ENCODE peak calls at places on chromosomes 11 and 22, in nine cellular contexts. T is body of pancreas, C is heart right ventricle, M is fibroblast of lung, Q is heart left ventricle, A is stomach, Z is right atrium auricular region, D is AG04450, P is gastrocnemius medialis. O is an unnamed sample.

GRCh38 chr11:44368886-44369285 is 58.9 kb upstream of the ALX4 start:
- DNase-seq in Q (no peak), Z (no peak), P (no peak), C (no peak), T (no peak), A (no peak), D (no peak), M (no peak), O (no peak)

GRCh38 chr11:107018902-107019493 is 722 bp upstream of the GUCY1A2 start:
- DNase-seq in P (peak), Q (peak), A (peak), M (peak), Z (peak), D (peak), C (peak), T (peak), O (no peak)

GRCh38 chr11:14329702-14330101 is 29.3 kb downstream of the RRAS2 start:
- DNase-seq in D (no peak), M (no peak), P (no peak), Z (no peak), C (no peak), A (no peak), T (no peak), Q (no peak), O (no peak)

GRCh38 chr11:101128571-101129202 is 926 bp downstream of the PGR start:
- DNase-seq in D (no peak), P (no peak), Q (peak), C (peak), T (no peak), Z (no peak), M (no peak), A (no peak), O (no peak)

GRCh38 chr11:119101759-119102423 is at the start of gene DPAGT1:
- DNase-seq in M (peak), D (peak), P (peak), A (peak), Z (peak), T (peak), C (peak), Q (peak), O (peak)

GRCh38 chr22:24516301-24516737 is 21.2 kb downstream of the UPB1 start:
- DNase-seq in C (no peak), Z (no peak), P (no peak), T (peak), Q (no peak), A (no peak), M (peak), D (peak), O (no peak)

GRCh38 chr11:86955674-86956522 is 703 bp upstream of the FZD4 start:
- DNase-seq in C (peak), A (peak), P (peak), M (peak), Z (peak), T (peak), Q (peak), D (no peak), O (peak)

GRCh38 chr11:46916669-46917108 is 1.7 kb downstream of the LRP4 start:
- DNase-seq in D (no peak), T (peak), A (peak), M (peak), P (peak), Z (peak), Q (peak), C (peak), O (no peak)

GRCh38 chr11:66676931-66677598 is 622 bp downstream of the RBM4B start:
- DNase-seq in Q (no peak), C (no peak), M (no peak), D (no peak), P (no peak), T (no peak), A (no peak), Z (no peak), O (no peak)

GRCh38 chr11:85826096-85826855 is 15.3 kb upstream of the SYTL2 start:
- DNase-seq in T (no peak), D (no peak), Q (peak), P (no peak), M (peak), Z (no peak), A (no peak), C (peak), O (no peak)

GRCh38 chr11:102446606-102447005 is 6.0 kb downstream of the TMEM123 start:
- DNase-seq in M (peak), Z (no peak), P (no peak), Q (no peak), A (no peak), T (no peak), C (no peak), D (no peak), O (no peak)

GRCh38 chr11:69157156-69157821 is 1.6 kb downstream of the SMIM38 start:
- DNase-seq in M (peak), P (no peak), C (peak), Z (no peak), T (peak), D (no peak), A (no peak), Q (peak), O (no peak)

GRCh38 chr11:13761712-13762111 is 93.2 kb downstream of the FAR1 start:
- DNase-seq in T (no peak), C (no peak), P (no peak), D (no peak), Z (no peak), M (no peak), Q (no peak), A (no peak), O (no peak)

GRCh38 chr22:37089451-37089850 is 20.1 kb downstream of the TMPRSS6 start:
- DNase-seq in P (no peak), M (no peak), Q (no peak), D (no peak), Z (no peak), C (no peak), T (no peak), A (no peak), O (no peak)

GRCh38 chr22:33697640-33698039 is 222.6 kb downstream of the LARGE1 start:
- DNase-seq in A (no peak), T (no peak), P (no peak), C (no peak), Q (no peak), M (no peak), Z (no peak), D (no peak), O (no peak)

GRCh38 chr11:30741039-30741550 is 154.9 kb upstream of the MPPED2 start:
- DNase-seq in Z (no peak), C (no peak), A (no peak), Q (no peak), D (peak), P (peak), M (peak), T (no peak), O (no peak)

GRCh38 chr11:131108780-131109179 is 192.5 kb upstream of the SNX19 start:
- DNase-seq in P (no peak), Z (no peak), A (no peak), D (peak), Q (no peak), C (no peak), M (no peak), T (no peak), O (no peak)

GRCh38 chr22:38921801-38922200 is 35.6 kb upstream of the APOBEC3A start:
- DNase-seq in M (no peak), D (no peak), Q (no peak), Z (no peak), T (no peak), C (no peak), P (no peak), A (no peak), O (no peak)

GRCh38 chr11:76292583-76293188 is 86.4 kb upstream of the WNT11 start:
- DNase-seq in Q (no peak), M (no peak), Z (no peak), A (no peak), C (no peak), D (no peak), P (no peak), T (no peak), O (no peak)

GRCh38 chr11:134261626-134262488 is 8.5 kb downstream of the ACAD8 start:
- DNase-seq in A (no peak), P (no peak), M (no peak), Q (no peak), T (no peak), D (no peak), C (no peak), Z (no peak), O (no peak)

GRCh38 chr11:19018901-19019300 is 41.6 kb downstream of the MRGPRX2 start:
- DNase-seq in M (no peak), Q (no peak), C (no peak), T (no peak), P (no peak), D (no peak), A (no peak), Z (no peak), O (no peak)

GRCh38 chr22:20537983-20538382 is 30.6 kb downstream of the MED15 start:
- DNase-seq in P (no peak), M (no peak), C (no peak), T (no peak), D (no peak), Q (no peak), A (no peak), Z (no peak), O (no peak)

GRCh38 chr11:86442420-86442819 is 67.7 kb downstream of the CCDC81 start:
- DNase-seq in C (no peak), T (no peak), M (no peak), P (no peak), Q (no peak), A (no peak), Z (no peak), D (no peak), O (no peak)

GRCh38 chr11:68296344-68297051 is 15.9 kb upstream of the LRP5 start:
- DNase-seq in Q (no peak), A (peak), C (no peak), T (no peak), M (no peak), D (no peak), P (no peak), Z (no peak), O (no peak)

GRCh38 chr11:17267576-17267975 is 9.0 kb upstream of the NUCB2 start:
- DNase-seq in Q (no peak), D (no peak), A (no peak), M (no peak), T (no peak), C (no peak), Z (no peak), P (no peak), O (no peak)

GRCh38 chr22:25174888-25175411 is 24.7 kb upstream of the CRYBB3 start:
- DNase-seq in T (no peak), P (no peak), M (no peak), A (no peak), C (no peak), D (no peak), Z (no peak), Q (no peak), O (no peak)

GRCh38 chr11:107370390-107370789 is 87.2 kb downstream of the CWF19L2 start:
- DNase-seq in C (no peak), D (peak), T (no peak), Q (no peak), A (no peak), M (peak), Z (no peak), P (no peak), O (no peak)

GRCh38 chr11:129846508-129847335 is 31.1 kb downstream of the TMEM45B start:
- DNase-seq in M (peak), Q (no peak), T (no peak), Z (no peak), C (no peak), P (no peak), A (no peak), D (peak), O (no peak)
- H3K27ac ChIP-seq in M (no peak), Q (no peak), T (peak), Z (no peak), C (no peak), P (no peak), A (peak), D (no peak), O (no peak)

GRCh38 chr22:48576333-48577013 is 1251.2 kb downstream of the BRD1 start:
- DNase-seq in M (no peak), C (no peak), A (no peak), Q (peak), D (no peak), T (no peak), Z (no peak), P (no peak), O (no peak)
- TF ChIP-seq CTCF in M (no peak), C (peak), A (no peak), Q (peak), D (no peak), T (peak), Z (no peak), P (peak), O (no peak)

GRCh38 chr22:17675584-17675983 is 37.0 kb downstream of the BCL2L13 start:
- DNase-seq in Z (no peak), M (no peak), D (no peak), P (no peak), C (no peak), T (no peak), Q (no peak), A (no peak), O (no peak)
- H3K27ac ChIP-seq in Z (no peak), M (no peak), D (no peak), P (peak), C (no peak), T (no peak), Q (no peak), A (no peak), O (no peak)

GRCh38 chr11:1917523-1918435 is 1.7 kb upstream of the TNNT3 start:
- DNase-seq in Q (peak), A (no peak), C (no peak), D (no peak), Z (no peak), T (no peak), M (no peak), P (peak), O (no peak)
- TF ChIP-seq CTCF in Q (peak), A (no peak), C (peak), D (peak), Z (peak), T (peak), M (no peak), P (peak), O (peak)

GRCh38 chr11:121441533-121441932 is 10.6 kb upstream of the SORL1 start:
- DNase-seq in C (no peak), P (no peak), T (no peak), A (no peak), Q (no peak), Z (no peak), M (no peak), D (no peak), O (no peak)
- H3K27ac ChIP-seq in C (no peak), P (no peak), T (no peak), A (no peak), Q (no peak), Z (no peak), M (no peak), D (no peak), O (no peak)

DNA sequence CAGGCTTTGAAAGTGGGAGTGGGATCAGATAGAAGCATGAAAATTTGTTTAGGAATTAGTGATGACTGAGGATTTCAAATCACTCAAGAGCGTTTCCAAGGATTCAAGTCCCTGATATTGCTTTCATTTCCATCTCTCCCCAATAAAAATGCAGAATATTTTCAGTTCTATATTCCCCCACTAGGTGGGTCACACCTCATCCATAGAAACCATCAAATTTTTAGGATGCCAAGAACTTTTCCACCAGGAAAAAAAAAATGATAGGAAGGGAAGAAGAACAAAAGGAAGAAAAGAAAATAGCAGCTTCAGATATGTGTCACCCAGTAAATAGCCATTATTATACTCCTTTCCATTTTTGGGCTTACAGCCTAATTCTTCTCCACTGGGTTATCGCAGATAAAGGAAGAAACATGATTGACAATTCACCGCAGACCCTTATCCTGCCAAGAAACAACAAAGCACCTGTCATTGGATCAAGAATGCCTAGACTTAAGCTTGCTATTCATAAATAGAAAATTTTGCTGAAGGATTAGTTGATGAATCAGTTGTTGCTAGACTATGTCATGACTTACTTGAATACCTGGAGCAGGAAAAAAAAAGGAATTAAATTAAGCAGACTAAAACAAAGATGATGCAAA is 30.3 kb upstream of the OR10D3 start:
- DNase-seq in M (no peak), Q (no peak), Z (no peak), T (no peak), C (no peak), A (no peak), D (no peak), P (no peak), O (no peak)
- TF ChIP-seq CTCF in M (no peak), Q (no peak), Z (no peak), T (no peak), C (no peak), A (no peak), D (peak), P (no peak), O (no peak)

GRCh38 chr11:129974672-129975071 is 28.0 kb downstream of the PRDM10 start:
- DNase-seq in P (no peak), T (no peak), M (no peak), D (no peak), Z (no peak), A (no peak), Q (no peak), C (no peak), O (no peak)

GRCh38 chr11:129973809-129974208 is 28.8 kb downstream of the PRDM10 start:
- DNase-seq in Q (peak), A (peak), M (no peak), D (no peak), Z (no peak), T (peak), P (no peak), C (peak), O (no peak)

GRCh38 chr11:129973068-129973467 is 29.6 kb downstream of the PRDM10 start:
- DNase-seq in D (no peak), A (no peak), Q (no peak), T (no peak), P (no peak), Z (no peak), M (no peak), C (no peak), O (no peak)

GRCh38 chr11:129974237-129974636 is 28.4 kb downstream of the PRDM10 start:
- DNase-seq in M (no peak), P (no peak), C (no peak), Q (no peak), D (no peak), A (no peak), Z (no peak), T (no peak), O (no peak)

GRCh38 chr11:129972596-129972995 is 30.0 kb downstream of the PRDM10 start:
- DNase-seq in P (no peak), A (no peak), Z (no peak), D (no peak), T (no peak), M (no peak), C (no peak), Q (no peak), O (no peak)
- H3K27ac ChIP-seq in P (no peak), A (no peak), Z (no peak), D (no peak), T (no peak), M (no peak), C (no peak), Q (no peak), O (no peak)

GRCh38 chr22:11613898-11614755 is 3913.9 kb upstream of the OR11H1 start:
- DNase-seq in C (no peak), D (no peak), A (no peak), P (no peak), M (no peak), Z (no peak), T (no peak), Q (peak), O (no peak)
- TF ChIP-seq CTCF in C (no peak), D (no peak), A (no peak), P (no peak), M (no peak), Z (no peak), T (no peak), Q (no peak), O (no peak)

GRCh38 chr11:41286751-41287150 is 172.7 kb downstream of the LRRC4C start:
- DNase-seq in Z (no peak), P (no peak), T (no peak), Q (no peak), C (no peak), M (no peak), D (no peak), A (no peak), O (no peak)
- H3K27ac ChIP-seq in Z (no peak), P (no peak), T (no peak), Q (no peak), C (no peak), M (no peak), D (no peak), A (no peak), O (no peak)